ENCODE peak calls at places on chromosome 6, in seven cellular contexts. G is A673, V is heart left ventricle, I is aorta, P is psoas muscle, L is tibial nerve, N is mesenchymal stem cell. Q is an unnamed sample.

GRCh38 chr6:133553652-133554051 is 312.5 kb downstream of the EYA4 start:
- DNase-seq in L (peak; percentile 71), N (peak; percentile 66), P (no peak), I (no peak), V (peak; percentile 33), G (peak; percentile 64), Q (no peak)

GRCh38 chr6:69835414-69836179 is 30.8 kb upstream of the COL19A1 start:
- DNase-seq in L (peak; percentile 65), P (no peak), N (peak; percentile 81), G (peak; percentile 73), V (no peak), I (no peak), Q (peak; percentile 31)

GRCh38 chr6:163370807-163371206 is 43.7 kb upstream of the QKI start:
- DNase-seq in I (no peak), G (no peak), V (no peak), P (no peak), N (no peak), L (no peak), Q (no peak)

GRCh38 chr6:107677399-107677798 is 146.7 kb downstream of the SCML4 start:
- DNase-seq in P (no peak), G (no peak), V (no peak), L (no peak), N (no peak), I (no peak), Q (no peak)

GRCh38 chr6:153613719-153614455 is 425.2 kb upstream of the OPRM1 start:
- DNase-seq in G (peak; percentile 56), L (no peak), I (no peak), N (no peak), P (no peak), V (no peak), Q (no peak)

GRCh38 chr6:99780556-99780885 is 173.9 kb downstream of the PRDM13 start:
- DNase-seq in P (no peak), L (no peak), G (no peak), V (no peak), I (no peak), N (no peak), Q (no peak)

GRCh38 chr6:37704066-37704465 is 6.4 kb upstream of the MDGA1 start:
- DNase-seq in I (no peak), P (no peak), N (no peak), L (no peak), V (no peak), G (no peak), Q (no peak)

GRCh38 chr6:106102034-106102433 is 15.9 kb downstream of the PRDM1 start:
- DNase-seq in G (no peak), N (no peak), I (no peak), P (no peak), L (no peak), V (no peak), Q (no peak)

GRCh38 chr6:42618686-42619085 is 54.9 kb downstream of the UBR2 start:
- DNase-seq in P (peak; percentile 25), I (no peak), N (no peak), L (no peak), G (no peak), V (no peak), Q (peak; percentile 16)

GRCh38 chr6:70575899-70576298 is 9.2 kb downstream of the SDHAF4 start:
- DNase-seq in P (no peak), L (no peak), V (no peak), G (no peak), N (no peak), I (no peak), Q (no peak)

GRCh38 chr6:4259391-4259790 is 124.0 kb upstream of the ECI2 start:
- DNase-seq in L (no peak), V (no peak), P (no peak), I (no peak), G (no peak), N (no peak), Q (no peak)

GRCh38 chr6:147468634-147469033 is 39.9 kb upstream of the SAMD5 start:
- DNase-seq in V (no peak), L (no peak), P (no peak), N (no peak), G (peak; percentile 11), I (no peak), Q (no peak)

GRCh38 chr6:21381336-21381963 is 212.1 kb upstream of the SOX4 start:
- DNase-seq in P (no peak), V (no peak), L (no peak), N (peak; percentile 14), G (no peak), I (no peak), Q (no peak)

GRCh38 chr6:21383499-21384085 is 210.0 kb upstream of the SOX4 start:
- DNase-seq in L (no peak), N (no peak), P (no peak), I (no peak), G (no peak), V (no peak), Q (no peak)

GRCh38 chr6:21382821-21383455 is 210.6 kb upstream of the SOX4 start:
- DNase-seq in V (no peak), N (no peak), I (no peak), P (no peak), L (no peak), G (no peak), Q (no peak)

GRCh38 chr6:21386744-21387143 is 206.8 kb upstream of the SOX4 start:
- DNase-seq in P (no peak), V (no peak), I (no peak), N (no peak), G (peak; percentile 19), L (no peak), Q (no peak)

GRCh38 chr6:21384211-21384610 is 209.3 kb upstream of the SOX4 start:
- DNase-seq in I (no peak), N (peak; percentile 37), L (no peak), P (no peak), G (no peak), V (no peak), Q (no peak)
- H3K4me1 ChIP-seq in I (no peaks in the 10 kb centered on the region), N (peaks cover 3% of the 10 kb centered on the region), L (no peaks in the 10 kb centered on the region), P (no peaks in the 10 kb centered on the region), G (no peaks in the 10 kb centered on the region), V (no peaks in the 10 kb centered on the region), Q (no peaks in the 10 kb centered on the region)

GRCh38 chr6:15255481-15256414 is 9.9 kb downstream of the JARID2 start:
- DNase-seq in V (no peak), L (no peak), G (no peak), P (no peak), N (no peak), I (no peak), Q (no peak)
- H3K4me1 ChIP-seq in V (peaks cover 16% of the 10 kb centered on the region), L (peaks cover 54% of the 10 kb centered on the region), G (peaks cover 94% of the 10 kb centered on the region), P (peaks cover 82% of the 10 kb centered on the region), N (peaks cover 7% of the 10 kb centered on the region), I (peaks cover 6% of the 10 kb centered on the region), Q (peaks cover 9% of the 10 kb centered on the region)

GRCh38 chr6:135188718-135189117 is 7.6 kb downstream of the MYB start:
- DNase-seq in N (no peak), L (no peak), G (no peak), P (no peak), V (no peak), I (no peak), Q (no peak)
- H3K4me1 ChIP-seq in N (peaks cover 1% of the 10 kb centered on the region), L (peaks cover 2% of the 10 kb centered on the region), G (no peaks in the 10 kb centered on the region), P (peaks cover 15% of the 10 kb centered on the region), V (peaks cover 2% of the 10 kb centered on the region), I (no peaks in the 10 kb centered on the region), Q (no peaks in the 10 kb centered on the region)

DNA sequence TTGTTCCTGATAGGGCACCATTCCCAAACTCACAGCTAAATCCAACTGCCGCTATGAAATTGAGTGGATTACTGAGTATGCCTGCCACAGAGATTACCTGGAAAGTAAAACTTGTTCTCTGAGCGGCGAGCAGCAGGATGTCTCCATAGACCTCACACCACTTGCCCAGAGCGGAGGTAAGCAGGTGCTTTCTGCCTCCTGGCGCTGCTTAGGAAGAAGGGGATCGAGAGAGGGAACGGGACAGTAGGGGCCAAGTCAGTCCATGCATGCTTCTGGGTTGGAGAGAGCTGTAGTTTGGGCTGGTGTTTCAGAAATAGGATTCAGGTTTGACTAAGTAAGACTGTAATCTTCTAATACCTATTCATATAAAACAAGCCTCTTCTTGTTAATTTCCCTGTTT is 63.7 kb downstream of the IGF2R start:
- DNase-seq in G (no peak), N (no peak), L (no peak), P (no peak), V (no peak), I (no peak), Q (no peak)
- H3K4me1 ChIP-seq in G (peaks cover 13% of the 10 kb centered on the region), N (peaks cover 18% of the 10 kb centered on the region), L (no peaks in the 10 kb centered on the region), P (peaks cover 53% of the 10 kb centered on the region), V (peaks cover 3% of the 10 kb centered on the region), I (no peaks in the 10 kb centered on the region), Q (no peaks in the 10 kb centered on the region)

GRCh38 chr6:116254297-116254724 is 436 bp upstream of the TSPYL4 start:
- DNase-seq in L (no peak), N (no peak), I (no peak), P (no peak), G (no peak), V (no peak), Q (no peak)
- H3K4me1 ChIP-seq in L (peaks cover 38% of the 10 kb centered on the region), N (peaks cover 18% of the 10 kb centered on the region), I (peaks cover 10% of the 10 kb centered on the region), P (peaks cover 24% of the 10 kb centered on the region), G (peaks cover 38% of the 10 kb centered on the region), V (peaks cover 14% of the 10 kb centered on the region), Q (peaks cover 3% of the 10 kb centered on the region)

DNA sequence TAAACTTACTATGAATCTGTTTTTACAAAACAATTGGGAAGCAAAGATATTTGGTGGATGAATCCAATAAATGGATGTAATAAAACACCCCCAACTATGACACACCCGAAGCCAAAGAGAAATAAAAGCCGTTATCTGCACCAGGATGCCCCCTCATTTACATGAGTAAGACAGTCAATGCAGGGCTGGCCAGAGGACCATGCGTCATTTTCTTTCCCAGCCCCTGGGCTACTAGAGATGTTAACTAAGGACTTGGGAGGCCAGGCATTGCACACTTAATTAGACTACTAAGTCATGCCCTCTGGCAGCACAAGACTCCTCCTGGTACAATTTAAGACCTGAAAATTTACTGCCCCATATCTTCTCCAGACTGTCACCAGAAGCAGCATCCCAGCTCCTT is 3.2 kb downstream of the LEMD2 start:
- DNase-seq in L (no peak), V (no peak), N (peak; percentile 38), I (no peak), P (no peak), G (no peak), Q (no peak)
- H3K4me1 ChIP-seq in L (peaks cover 22% of the 10 kb centered on the region), V (peaks cover 22% of the 10 kb centered on the region), N (peaks cover 36% of the 10 kb centered on the region), I (peaks cover 6% of the 10 kb centered on the region), P (peaks cover 37% of the 10 kb centered on the region), G (peaks cover 18% of the 10 kb centered on the region), Q (peaks cover 18% of the 10 kb centered on the region)

GRCh38 chr6:24391756-24392405 is 10.9 kb upstream of the MRS2 start:
- DNase-seq in V (no peak), G (no peak), N (no peak), I (no peak), L (no peak), P (no peak), Q (no peak)
- H3K4me1 ChIP-seq in V (no peaks in the 10 kb centered on the region), G (peaks cover 14% of the 10 kb centered on the region), N (no peaks in the 10 kb centered on the region), I (no peaks in the 10 kb centered on the region), L (no peaks in the 10 kb centered on the region), P (peaks cover 10% of the 10 kb centered on the region), Q (no peaks in the 10 kb centered on the region)

Q was measured in iPS DF 6.9.